ENCODE peak calls at places on chromosomes 12 and 14, in nine cellular contexts. G is RWPE2; S is HS-27A; B is H7; E is lung; N is cerebellum; V is stimulated activated CD4-positive, alpha-beta T cell treated with anti-CD3 and anti-CD28 coated beads, TNF-alpha, amount 100 ng/mL, for 48 hours; J is nephron progenitor cell; M is T-helper 22 cell. X is an unnamed sample.

GRCh38 chr12:94873368-94874085 is 130.0 kb downstream of the NDUFA12 start:
- DNase-seq in G (no peak), S (no peak), B (peak), E (no peak), N (peak), V (no peak), J (peak), M (no peak), X (peak)

GRCh38 chr12:72346331-72346944 is 74.3 kb downstream of the TRHDE start:
- DNase-seq in G (no peak), S (peak), B (peak), E (peak), N (peak), V (peak), J (peak), M (no peak), X (peak)

GRCh38 chr12:106910202-106910601 is 45.5 kb upstream of the TMEM263 start:
- DNase-seq in G (no peak), S (no peak), B (no peak), E (no peak), N (no peak), V (no peak), J (no peak), M (no peak), X (peak)

GRCh38 chr12:139585-139984 is 73.0 kb downstream of the IQSEC3 start:
- DNase-seq in G (no peak), S (no peak), B (peak), E (no peak), N (no peak), V (no peak), J (peak), M (no peak), X (no peak)

GRCh38 chr12:112870267-112870980 is 36.3 kb upstream of the OAS1 start:
- DNase-seq in G (no peak), S (no peak), B (no peak), E (no peak), N (no peak), V (no peak), J (no peak), M (no peak), X (no peak)

GRCh38 chr12:52655251-52655650 is 3.2 kb upstream of the KRT2 start:
- DNase-seq in G (no peak), S (no peak), B (no peak), E (no peak), N (no peak), V (no peak), J (no peak), M (no peak), X (no peak)

GRCh38 chr12:2335517-2335916 is 282.7 kb downstream of the CACNA1C start:
- DNase-seq in G (peak), S (no peak), B (no peak), E (no peak), N (no peak), V (no peak), J (no peak), M (no peak), X (peak)

GRCh38 chr14:101960225-101960624 is 4.1 kb upstream of the DYNC1H1 start:
- DNase-seq in G (no peak), S (no peak), B (peak), E (no peak), N (no peak), V (no peak), J (no peak), M (no peak), X (no peak)

GRCh38 chr14:31930493-31931225 is 146.4 kb upstream of the ARHGAP5 start:
- DNase-seq in G (no peak), S (no peak), B (no peak), E (no peak), N (no peak), V (no peak), J (no peak), M (no peak), X (no peak)

GRCh38 chr12:132154941-132155770 is 10.9 kb downstream of the NOC4L start:
- DNase-seq in G (no peak), S (no peak), B (no peak), E (no peak), N (no peak), V (no peak), J (peak), M (no peak), X (peak)

X was measured in GM12865.